ENCODE peak calls at places on chromosomes 11 and 22, in four cellular contexts. I is pancreas, W is RCC 7860, Y is mucosa of gallbladder. A is an unnamed sample.

GRCh38 chr11:133491680-133492383 is 40.5 kb downstream of the OPCML start:
- DNase-seq in I (no peak), W (no peak), Y (no peak), A (no peak)

GRCh38 chr11:126564588-126564987 is 209.1 kb downstream of the ST3GAL4 start:
- DNase-seq in I (no peak), W (no peak), Y (no peak), A (no peak)

GRCh38 chr11:18171377-18172000 is 1.1 kb upstream of the MRGPRX4 start:
- DNase-seq in I (no peak), W (no peak), Y (no peak), A (no peak)

GRCh38 chr11:19951558-19952083 is 208.7 kb downstream of the DBX1 start:
- DNase-seq in I (no peak), W (peak), Y (no peak), A (peak)

GRCh38 chr22:39612811-39613548 is 42.4 kb downstream of the CACNA1I start:
- DNase-seq in I (no peak), W (no peak), Y (no peak), A (no peak)

GRCh38 chr11:9158898-9159391 is 67.5 kb upstream of the SCUBE2 start:
- DNase-seq in I (no peak), W (no peak), Y (no peak), A (no peak)

GRCh38 chr22:49460662-49461371 is 366.9 kb downstream of the BRD1 start:
- DNase-seq in I (no peak), W (no peak), Y (no peak), A (no peak)

GRCh38 chr11:22723257-22723656 is 56.8 kb downstream of the GAS2 start:
- DNase-seq in I (no peak), W (no peak), Y (no peak), A (no peak)

GRCh38 chr11:116928102-116928777 is 90.8 kb upstream of the APOA1 start:
- DNase-seq in I (no peak), W (no peak), Y (no peak), A (no peak)

GRCh38 chr11:70502677-70503076 is 104.3 kb downstream of the CTTN start:
- DNase-seq in I (peak), W (no peak), Y (no peak), A (no peak)

GRCh38 chr11:118304227-118304808 is at the start of gene CD3E:
- DNase-seq in I (no peak), W (no peak), Y (no peak), A (no peak)

GRCh38 chr22:27886843-27887151 is 32.3 kb downstream of the PITPNB start:
- DNase-seq in I (no peak), W (no peak), Y (no peak), A (no peak)

GRCh38 chr22:48702573-48703264 is 1125.0 kb downstream of the BRD1 start:
- DNase-seq in I (peak), W (no peak), Y (no peak), A (no peak)

GRCh38 chr22:37906364-37907008 is 389 bp downstream of the MICALL1 start:
- DNase-seq in I (peak), W (no peak), Y (no peak), A (no peak)

GRCh38 chr22:20653795-20654342 is 120.0 kb upstream of the SERPIND1 start:
- DNase-seq in I (no peak), W (no peak), Y (no peak), A (no peak)

GRCh38 chr11:75778962-75779361 is 10.4 kb downstream of the DGAT2 start:
- DNase-seq in I (no peak), W (no peak), Y (no peak), A (no peak)

GRCh38 chr11:76288166-76288978 is 82.1 kb upstream of the WNT11 start:
- DNase-seq in I (no peak), W (no peak), Y (no peak), A (no peak)

A was measured in heart right ventricle.